ENCODE peak calls at places on chromosome 3, in four cellular contexts. One of them, this sample, is unnamed.

GRCh38 chr3:182092662-182093262 is 381.0 kb downstream of the SOX2 start:
- DNase-seq in uterus: no peak
- DNase-seq in effector memory CD4-positive, alpha-beta T cell: no peak
- DNase-seq in ovary: no peak
- DNase-seq in this sample: no peak

GRCh38 chr3:46239301-46239938 is 2.8 kb upstream of the CCR3 start:
- DNase-seq in uterus: no peak
- DNase-seq in effector memory CD4-positive, alpha-beta T cell: no peak
- DNase-seq in ovary: no peak
- DNase-seq in this sample: no peak

GRCh38 chr3:149536429-149536828 is 61.9 kb downstream of the TM4SF4 start:
- DNase-seq in uterus: peak; percentile 57
- DNase-seq in effector memory CD4-positive, alpha-beta T cell: no peak
- DNase-seq in ovary: peak; percentile 57
- DNase-seq in this sample: no peak

GRCh38 chr3:56557815-56558170 is 818 bp downstream of the CCDC66 start:
- DNase-seq in uterus: no peak
- DNase-seq in effector memory CD4-positive, alpha-beta T cell: no peak
- DNase-seq in ovary: no peak
- DNase-seq in this sample: no peak

GRCh38 chr3:147328711-147329110 is 77.6 kb downstream of the ZIC4 start:
- DNase-seq in uterus: no peak
- DNase-seq in effector memory CD4-positive, alpha-beta T cell: no peak
- DNase-seq in ovary: no peak
- DNase-seq in this sample: no peak

GRCh38 chr3:179829391-179829790 is 176.6 kb downstream of the USP13 start:
- DNase-seq in uterus: no peak
- DNase-seq in effector memory CD4-positive, alpha-beta T cell: no peak
- DNase-seq in ovary: no peak
- DNase-seq in this sample: no peak

GRCh38 chr3:161247049-161247448 is 25.9 kb downstream of the NMD3 start:
- DNase-seq in uterus: no peak
- DNase-seq in effector memory CD4-positive, alpha-beta T cell: no peak
- DNase-seq in ovary: no peak
- DNase-seq in this sample: no peak

GRCh38 chr3:102400766-102401165 is 34.0 kb upstream of the ZPLD1 start:
- DNase-seq in uterus: no peak
- DNase-seq in effector memory CD4-positive, alpha-beta T cell: no peak
- DNase-seq in ovary: no peak
- DNase-seq in this sample: no peak

GRCh38 chr3:97884724-97885123 is 62.9 kb downstream of the CRYBG3 start:
- DNase-seq in uterus: no peak
- DNase-seq in effector memory CD4-positive, alpha-beta T cell: no peak
- DNase-seq in ovary: no peak
- DNase-seq in this sample: no peak

GRCh38 chr3:149180057-149180573 is 41.5 kb downstream of the CP start:
- DNase-seq in uterus: peak; percentile 93
- DNase-seq in effector memory CD4-positive, alpha-beta T cell: no peak
- DNase-seq in ovary: peak; percentile 86
- DNase-seq in this sample: no peak

GRCh38 chr3:166270428-166270827 is 433.2 kb upstream of the BCHE start:
- DNase-seq in uterus: no peak
- DNase-seq in effector memory CD4-positive, alpha-beta T cell: no peak
- DNase-seq in ovary: no peak
- DNase-seq in this sample: no peak

GRCh38 chr3:78601249-78601648 is 1166.5 kb downstream of the ROBO1 start:
- DNase-seq in uterus: no peak
- DNase-seq in effector memory CD4-positive, alpha-beta T cell: no peak
- DNase-seq in ovary: no peak
- DNase-seq in this sample: no peak

GRCh38 chr3:115858995-115859807 is 235.9 kb downstream of the GAP43 start:
- DNase-seq in uterus: no peak
- DNase-seq in effector memory CD4-positive, alpha-beta T cell: no peak
- DNase-seq in ovary: no peak
- DNase-seq in this sample: no peak

GRCh38 chr3:177194319-177194718 is 3.0 kb downstream of the TBL1XR1 start:
- DNase-seq in uterus: no peak
- DNase-seq in effector memory CD4-positive, alpha-beta T cell: no peak
- DNase-seq in ovary: no peak
- DNase-seq in this sample: no peak

GRCh38 chr3:137947120-137947519 is 62.8 kb upstream of the CLDN18 start:
- DNase-seq in uterus: no peak
- DNase-seq in effector memory CD4-positive, alpha-beta T cell: no peak
- DNase-seq in ovary: no peak
- DNase-seq in this sample: no peak

GRCh38 chr3:48406443-48407431 is 23.1 kb downstream of the PLXNB1 start:
- DNase-seq in uterus: no peak
- DNase-seq in effector memory CD4-positive, alpha-beta T cell: no peak
- DNase-seq in ovary: no peak
- DNase-seq in this sample: no peak

GRCh38 chr3:126121632-126122031 is 37.7 kb upstream of the SLC41A3 start:
- DNase-seq in uterus: no peak
- DNase-seq in effector memory CD4-positive, alpha-beta T cell: no peak
- DNase-seq in ovary: no peak
- DNase-seq in this sample: no peak

GRCh38 chr3:8501388-8502131 is at the start of gene LMCD1:
- DNase-seq in uterus: peak; percentile 96
- DNase-seq in effector memory CD4-positive, alpha-beta T cell: peak; percentile 55
- DNase-seq in ovary: peak; percentile 94
- DNase-seq in this sample: peak; percentile 74
- H3K4me1 ChIP-seq in uterus: no peaks in the 10 kb centered on the region
- H3K4me1 ChIP-seq in effector memory CD4-positive, alpha-beta T cell: peaks cover 5% of the 10 kb centered on the region
- H3K4me1 ChIP-seq in ovary: peaks cover 18% of the 10 kb centered on the region
- H3K4me1 ChIP-seq in this sample: peaks cover 7% of the 10 kb centered on the region

GRCh38 chr3:187964759-187965158 is 189.2 kb upstream of the LPP start:
- DNase-seq in uterus: no peak
- DNase-seq in effector memory CD4-positive, alpha-beta T cell: no peak
- DNase-seq in ovary: no peak
- DNase-seq in this sample: no peak
- H3K4me1 ChIP-seq in uterus: no peaks in the 10 kb centered on the region
- H3K4me1 ChIP-seq in effector memory CD4-positive, alpha-beta T cell: no peaks in the 10 kb centered on the region
- H3K4me1 ChIP-seq in ovary: no peaks in the 10 kb centered on the region
- H3K4me1 ChIP-seq in this sample: peaks cover 9% of the 10 kb centered on the region

DNA sequence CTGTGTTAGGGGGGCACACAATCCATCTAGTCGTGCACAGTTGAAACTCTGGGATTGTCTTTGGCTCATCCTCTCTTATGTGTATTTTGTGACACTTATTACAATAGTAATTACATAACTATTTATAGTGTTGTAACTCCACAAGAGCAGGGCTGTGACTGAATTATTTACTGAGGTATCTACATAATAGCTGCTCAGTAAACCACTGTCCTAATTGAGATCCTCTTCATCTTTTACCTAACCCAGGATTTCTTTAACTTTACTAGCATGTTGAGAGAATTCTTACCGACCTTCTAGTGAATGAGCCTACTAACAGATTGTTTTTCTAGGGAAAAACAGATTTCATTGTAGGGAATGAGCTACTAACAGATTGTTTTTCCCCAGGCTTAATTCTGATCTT is 11.1 kb downstream of the KLHL18 start:
- DNase-seq in uterus: no peak
- DNase-seq in effector memory CD4-positive, alpha-beta T cell: no peak
- DNase-seq in ovary: no peak
- DNase-seq in this sample: no peak
- H3K4me1 ChIP-seq in uterus: no peaks in the 10 kb centered on the region
- H3K4me1 ChIP-seq in effector memory CD4-positive, alpha-beta T cell: no peaks in the 10 kb centered on the region
- H3K4me1 ChIP-seq in ovary: peaks cover 4% of the 10 kb centered on the region
- H3K4me1 ChIP-seq in this sample: peaks cover 13% of the 10 kb centered on the region

DNA sequence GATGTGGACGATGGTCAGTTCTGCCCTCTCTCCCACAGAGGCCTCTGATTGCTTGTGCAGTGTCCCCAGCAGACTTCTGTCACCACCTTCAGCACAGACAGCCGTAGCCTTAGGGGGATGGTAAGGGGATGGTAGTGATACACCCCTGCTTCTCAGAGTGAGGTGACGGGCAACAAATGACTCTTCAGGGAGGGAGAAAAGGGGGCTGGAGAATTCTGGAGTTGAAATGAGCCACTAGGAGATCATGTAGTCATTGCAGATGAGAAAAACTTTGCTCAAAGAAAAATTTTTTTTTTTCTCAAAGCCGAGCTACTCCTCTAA is 29.6 kb upstream of the TIMP4 start:
- DNase-seq in uterus: no peak
- DNase-seq in effector memory CD4-positive, alpha-beta T cell: no peak
- DNase-seq in ovary: no peak
- DNase-seq in this sample: no peak
- H3K4me1 ChIP-seq in uterus: no peaks in the 10 kb centered on the region
- H3K4me1 ChIP-seq in effector memory CD4-positive, alpha-beta T cell: no peaks in the 10 kb centered on the region
- H3K4me1 ChIP-seq in ovary: peaks cover 15% of the 10 kb centered on the region
- H3K4me1 ChIP-seq in this sample: no peaks in the 10 kb centered on the region

GRCh38 chr3:42106646-42107045 is 15.5 kb downstream of the TRAK1 start:
- DNase-seq in uterus: no peak
- DNase-seq in effector memory CD4-positive, alpha-beta T cell: no peak
- DNase-seq in ovary: no peak
- DNase-seq in this sample: no peak

GRCh38 chr3:42101048-42101447 is 9.9 kb downstream of the TRAK1 start:
- DNase-seq in uterus: peak; percentile 27
- DNase-seq in effector memory CD4-positive, alpha-beta T cell: no peak
- DNase-seq in ovary: no peak
- DNase-seq in this sample: no peak

GRCh38 chr3:42101481-42101880 is 10.3 kb downstream of the TRAK1 start:
- DNase-seq in uterus: no peak
- DNase-seq in effector memory CD4-positive, alpha-beta T cell: no peak
- DNase-seq in ovary: no peak
- DNase-seq in this sample: no peak

GRCh38 chr3:42099020-42099765 is 8.0 kb downstream of the TRAK1 start:
- DNase-seq in uterus: no peak
- DNase-seq in effector memory CD4-positive, alpha-beta T cell: no peak
- DNase-seq in ovary: peak; percentile 23
- DNase-seq in this sample: no peak

DNA sequence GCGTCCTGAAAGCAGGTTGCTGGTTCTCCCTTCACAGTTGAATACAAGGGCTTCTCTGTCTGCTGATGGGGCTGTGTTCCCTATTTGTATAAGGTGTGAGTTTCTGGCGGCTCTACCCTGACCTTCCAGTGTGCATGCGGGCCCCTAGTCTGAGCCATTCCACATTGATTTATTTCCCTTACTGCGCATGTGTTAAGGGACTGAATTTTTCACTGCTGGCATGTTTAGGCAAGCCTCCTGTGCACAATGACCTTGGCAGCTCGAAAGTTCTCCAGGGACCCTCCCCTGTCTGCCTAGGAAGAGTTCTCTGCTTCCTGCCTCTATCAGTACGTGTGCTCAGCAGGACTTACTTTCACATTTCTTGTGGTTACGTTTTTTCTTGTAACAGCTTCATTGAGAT is 11.4 kb downstream of the TRAK1 start:
- DNase-seq in uterus: no peak
- DNase-seq in effector memory CD4-positive, alpha-beta T cell: no peak
- DNase-seq in ovary: no peak
- DNase-seq in this sample: no peak
- H3K4me1 ChIP-seq in uterus: peaks cover 13% of the 10 kb centered on the region
- H3K4me1 ChIP-seq in effector memory CD4-positive, alpha-beta T cell: no peaks in the 10 kb centered on the region
- H3K4me1 ChIP-seq in ovary: peaks cover 3% of the 10 kb centered on the region
- H3K4me1 ChIP-seq in this sample: no peaks in the 10 kb centered on the region

GRCh38 chr3:139251529-139251928 is 92.3 kb upstream of the MRPS22 start:
- DNase-seq in uterus: no peak
- DNase-seq in effector memory CD4-positive, alpha-beta T cell: no peak
- DNase-seq in ovary: peak; percentile 55
- DNase-seq in this sample: no peak

GRCh38 chr3:139252719-139253118 is 91.1 kb upstream of the MRPS22 start:
- DNase-seq in uterus: no peak
- DNase-seq in effector memory CD4-positive, alpha-beta T cell: no peak
- DNase-seq in ovary: peak; percentile 53
- DNase-seq in this sample: no peak

GRCh38 chr3:139248593-139249255 is 95.1 kb upstream of the MRPS22 start:
- DNase-seq in uterus: no peak
- DNase-seq in effector memory CD4-positive, alpha-beta T cell: no peak
- DNase-seq in ovary: no peak
- DNase-seq in this sample: no peak
- H3K4me1 ChIP-seq in uterus: no peaks in the 10 kb centered on the region
- H3K4me1 ChIP-seq in effector memory CD4-positive, alpha-beta T cell: no peaks in the 10 kb centered on the region
- H3K4me1 ChIP-seq in ovary: peaks cover 30% of the 10 kb centered on the region
- H3K4me1 ChIP-seq in this sample: no peaks in the 10 kb centered on the region

GRCh38 chr3:66508461-66508860 is 7.6 kb upstream of the LRIG1 start:
- DNase-seq in uterus: no peak
- DNase-seq in effector memory CD4-positive, alpha-beta T cell: no peak
- DNase-seq in ovary: no peak
- DNase-seq in this sample: no peak

GRCh38 chr3:66507631-66508260 is 6.9 kb upstream of the LRIG1 start:
- DNase-seq in uterus: no peak
- DNase-seq in effector memory CD4-positive, alpha-beta T cell: no peak
- DNase-seq in ovary: no peak
- DNase-seq in this sample: no peak

GRCh38 chr3:66502981-66503380 is 2.2 kb upstream of the LRIG1 start:
- DNase-seq in uterus: no peak
- DNase-seq in effector memory CD4-positive, alpha-beta T cell: no peak
- DNase-seq in ovary: no peak
- DNase-seq in this sample: no peak

GRCh38 chr3:66504761-66505641 is 4.2 kb upstream of the LRIG1 start:
- DNase-seq in uterus: no peak
- DNase-seq in effector memory CD4-positive, alpha-beta T cell: no peak
- DNase-seq in ovary: no peak
- DNase-seq in this sample: no peak

GRCh38 chr3:66506154-66506553 is 5.3 kb upstream of the LRIG1 start:
- DNase-seq in uterus: no peak
- DNase-seq in effector memory CD4-positive, alpha-beta T cell: no peak
- DNase-seq in ovary: no peak
- DNase-seq in this sample: no peak
- H3K4me1 ChIP-seq in uterus: no peaks in the 10 kb centered on the region
- H3K4me1 ChIP-seq in effector memory CD4-positive, alpha-beta T cell: peaks cover 15% of the 10 kb centered on the region
- H3K4me1 ChIP-seq in ovary: peaks cover 2% of the 10 kb centered on the region
- H3K4me1 ChIP-seq in this sample: peaks cover 8% of the 10 kb centered on the region

GRCh38 chr3:156704370-156705036 is 30.1 kb downstream of the TIPARP start:
- DNase-seq in uterus: no peak
- DNase-seq in effector memory CD4-positive, alpha-beta T cell: no peak
- DNase-seq in ovary: no peak
- DNase-seq in this sample: no peak

GRCh38 chr3:156705761-156706631 is 31.6 kb downstream of the TIPARP start:
- DNase-seq in uterus: no peak
- DNase-seq in effector memory CD4-positive, alpha-beta T cell: no peak
- DNase-seq in ovary: no peak
- DNase-seq in this sample: no peak

GRCh38 chr3:156702367-156702766 is 28.0 kb downstream of the TIPARP start:
- DNase-seq in uterus: no peak
- DNase-seq in effector memory CD4-positive, alpha-beta T cell: no peak
- DNase-seq in ovary: no peak
- DNase-seq in this sample: no peak
- H3K4me1 ChIP-seq in uterus: no peaks in the 10 kb centered on the region
- H3K4me1 ChIP-seq in effector memory CD4-positive, alpha-beta T cell: no peaks in the 10 kb centered on the region
- H3K4me1 ChIP-seq in ovary: no peaks in the 10 kb centered on the region
- H3K4me1 ChIP-seq in this sample: no peaks in the 10 kb centered on the region

DNA sequence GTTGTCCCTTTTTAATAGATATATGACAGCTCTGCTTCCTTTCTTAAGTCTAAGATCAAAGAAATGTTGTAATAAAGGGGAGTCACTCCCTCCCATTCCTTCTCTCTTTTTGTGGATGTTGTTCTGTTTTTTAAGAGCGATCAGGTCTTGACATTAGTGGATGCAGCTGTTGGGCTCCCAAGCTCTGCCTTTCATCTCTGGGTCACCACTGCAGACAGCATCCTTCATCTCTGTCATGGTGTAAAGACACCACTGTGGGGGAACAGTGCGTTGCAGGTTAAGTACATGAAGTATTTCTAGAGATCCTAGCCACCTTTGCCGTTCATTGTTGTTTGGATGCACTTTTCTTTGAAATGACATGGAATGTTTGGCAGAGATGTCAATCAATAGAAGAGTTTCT is 17.7 kb downstream of the FNDC3B start:
- DNase-seq in uterus: no peak
- DNase-seq in effector memory CD4-positive, alpha-beta T cell: no peak
- DNase-seq in ovary: no peak
- DNase-seq in this sample: no peak
- H3K4me1 ChIP-seq in uterus: peaks cover 6% of the 10 kb centered on the region
- H3K4me1 ChIP-seq in effector memory CD4-positive, alpha-beta T cell: no peaks in the 10 kb centered on the region
- H3K4me1 ChIP-seq in ovary: peaks cover 10% of the 10 kb centered on the region
- H3K4me1 ChIP-seq in this sample: peaks cover 13% of the 10 kb centered on the region

This sample was measured in CD8-positive, alpha-beta T cell.